ENCODE peak calls at places on chromosomes 16 and 17, in ten cellular contexts. Z is OCI-LY7; C is CD8-positive, alpha-beta T cell; M is fibroblast of mammary gland; T is uterus; U is SJSA1; Q is gastrocnemius medialis; D is body of pancreas; L is lower leg skin; A is tibial nerve. F is an unnamed sample.

GRCh38 chr16:29743827-29744531 is 1.8 kb downstream of the C16orf54 start:
- DNase-seq in Z (no peak), C (no peak), M (no peak), T (no peak), U (no peak), Q (no peak), D (no peak), L (no peak), A (no peak), F (no peak)

GRCh38 chr17:78583091-78583490 is 5.9 kb upstream of the DNAH17 start:
- DNase-seq in Z (peak), C (no peak), M (peak), T (no peak), U (no peak), Q (no peak), D (no peak), L (no peak), A (no peak), F (no peak)

GRCh38 chr16:6446370-6446769 is 886.3 kb upstream of the RBFOX1 start:
- DNase-seq in Z (no peak), C (no peak), M (no peak), T (no peak), U (no peak), Q (no peak), D (no peak), L (no peak), A (no peak), F (no peak)

GRCh38 chr17:42518755-42519545 is 17.1 kb upstream of the NAGLU start:
- DNase-seq in Z (no peak), C (no peak), M (no peak), T (peak), U (peak), Q (no peak), D (peak), L (no peak), A (peak), F (no peak)

GRCh38 chr17:32877164-32877764 is 340 bp upstream of the MYO1D start:
- DNase-seq in Z (peak), C (peak), M (peak), T (peak), U (peak), Q (peak), D (peak), L (peak), A (peak), F (no peak)

GRCh38 chr16:11256657-11257130 is 690 bp upstream of the SOCS1 start:
- DNase-seq in Z (no peak), C (no peak), M (peak), T (no peak), U (peak), Q (peak), D (peak), L (peak), A (peak), F (no peak)

GRCh38 chr16:67661101-67661661 is 421 bp downstream of the PARD6A start:
- DNase-seq in Z (no peak), C (no peak), M (peak), T (no peak), U (no peak), Q (no peak), D (peak), L (no peak), A (no peak), F (no peak)

GRCh38 chr17:78572277-78573205 is 4.7 kb downstream of the DNAH17 start:
- DNase-seq in Z (peak), C (no peak), M (no peak), T (no peak), U (no peak), Q (no peak), D (no peak), L (no peak), A (no peak), F (no peak)

GRCh38 chr16:22077700-22078313 is 14.5 kb upstream of the VWA3A start:
- DNase-seq in Z (peak), C (peak), M (peak), T (peak), U (peak), Q (no peak), D (peak), L (peak), A (peak), F (no peak)

GRCh38 chr16:4461250-4462085 is 13.0 kb downstream of the NMRAL1 start:
- DNase-seq in Z (peak), C (no peak), M (no peak), T (no peak), U (no peak), Q (no peak), D (no peak), L (no peak), A (no peak), F (no peak)

GRCh38 chr17:68326681-68327080 is 35.4 kb downstream of the ARSG start:
- DNase-seq in Z (no peak), C (no peak), M (peak), T (no peak), U (no peak), Q (no peak), D (no peak), L (no peak), A (no peak), F (no peak)

GRCh38 chr17:13508916-13509315 is 92.8 kb downstream of the HS3ST3A1 start:
- DNase-seq in Z (no peak), C (no peak), M (peak), T (no peak), U (no peak), Q (no peak), D (no peak), L (no peak), A (no peak), F (no peak)

GRCh38 chr16:47037396-47037745 is 63.9 kb upstream of the DNAJA2 start:
- DNase-seq in Z (peak), C (no peak), M (peak), T (peak), U (no peak), Q (no peak), D (peak), L (peak), A (no peak), F (no peak)

GRCh38 chr17:76018340-76018680 is 8.8 kb downstream of the EVPL start:
- DNase-seq in Z (no peak), C (no peak), M (no peak), T (no peak), U (no peak), Q (no peak), D (no peak), L (no peak), A (no peak), F (no peak)

GRCh38 chr17:19533718-19534561 is at the start of gene SLC47A1:
- DNase-seq in Z (no peak), C (no peak), M (no peak), T (peak), U (no peak), Q (no peak), D (no peak), L (no peak), A (no peak), F (no peak)

GRCh38 chr16:24562811-24563210 is 23.4 kb downstream of the RBBP6 start:
- DNase-seq in Z (no peak), C (no peak), M (no peak), T (no peak), U (no peak), Q (no peak), D (no peak), L (no peak), A (no peak), F (no peak)

GRCh38 chr17:19706791-19707727 is 9.3 kb downstream of the SLC47A2 start:
- DNase-seq in Z (no peak), C (no peak), M (no peak), T (no peak), U (no peak), Q (no peak), D (no peak), L (peak), A (no peak), F (no peak)

GRCh38 chr16:64971211-64971610 is 150.7 kb downstream of the CDH11 start:
- DNase-seq in Z (no peak), C (no peak), M (no peak), T (no peak), U (no peak), Q (no peak), D (no peak), L (no peak), A (no peak), F (no peak)

GRCh38 chr17:56475121-56475520 is 118.4 kb upstream of the NOG start:
- DNase-seq in Z (no peak), C (no peak), M (no peak), T (no peak), U (no peak), Q (no peak), D (no peak), L (no peak), A (no peak), F (no peak)

GRCh38 chr16:18932243-18932997 is 6.2 kb upstream of the SMG1 start:
- DNase-seq in Z (no peak), C (no peak), M (peak), T (no peak), U (no peak), Q (peak), D (no peak), L (peak), A (no peak), F (no peak)

GRCh38 chr16:22787456-22788189 is 26.3 kb upstream of the HS3ST2 start:
- DNase-seq in Z (no peak), C (no peak), M (peak), T (no peak), U (no peak), Q (no peak), D (no peak), L (no peak), A (no peak), F (peak)

GRCh38 chr16:85579883-85580607 is 33.1 kb upstream of the GSE1 start:
- DNase-seq in Z (no peak), C (no peak), M (no peak), T (no peak), U (no peak), Q (no peak), D (no peak), L (no peak), A (no peak), F (no peak)

GRCh38 chr17:5975651-5976050 is 94.5 kb upstream of the WSCD1 start:
- DNase-seq in Z (no peak), C (no peak), M (no peak), T (no peak), U (no peak), Q (no peak), D (no peak), L (no peak), A (no peak), F (no peak)

GRCh38 chr16:85164838-85165516 is 52.7 kb upstream of the CIBAR2 start:
- DNase-seq in Z (no peak), C (no peak), M (no peak), T (peak), U (no peak), Q (no peak), D (no peak), L (peak), A (peak), F (no peak)

GRCh38 chr16:19179890-19180490 is 11.9 kb downstream of the SYT17 start:
- DNase-seq in Z (peak), C (no peak), M (peak), T (no peak), U (no peak), Q (peak), D (peak), L (peak), A (peak), F (no peak)

GRCh38 chr17:56887552-56888467 is 26.0 kb downstream of the TRIM25 start:
- DNase-seq in Z (no peak), C (no peak), M (peak), T (no peak), U (peak), Q (no peak), D (no peak), L (peak), A (no peak), F (no peak)

GRCh38 chr17:8126306-8127066 is 2.6 kb upstream of the HES7 start:
- DNase-seq in Z (peak), C (no peak), M (no peak), T (peak), U (no peak), Q (no peak), D (peak), L (no peak), A (peak), F (no peak)

DNA sequence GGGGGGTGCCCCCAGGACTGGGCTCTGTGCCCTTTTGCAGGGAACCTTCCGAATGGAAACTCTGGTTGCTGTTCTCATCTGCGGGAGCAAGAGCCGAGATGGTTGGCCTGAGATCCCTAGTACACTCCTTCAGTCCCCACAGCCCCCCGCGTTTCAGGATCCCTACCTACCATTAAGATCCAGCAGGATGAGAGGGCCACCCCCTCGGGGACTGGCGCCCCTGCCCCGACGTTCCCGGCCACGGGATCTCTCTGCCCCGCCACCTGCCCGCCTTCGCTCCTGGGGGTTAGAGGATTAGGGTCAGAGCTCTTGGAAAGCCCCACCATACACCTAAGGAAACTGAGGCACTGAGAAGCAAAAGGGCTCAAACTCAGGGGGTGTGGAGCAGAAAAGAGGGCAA is 1.2 kb downstream of the BCL7C start:
- DNase-seq in Z (no peak), C (no peak), M (no peak), T (no peak), U (no peak), Q (no peak), D (no peak), L (no peak), A (no peak), F (no peak)
- H3K4me3 ChIP-seq in Z (peak), C (peak), M (peak), T (no peak), U (no peak), Q (peak), D (no peak), L (no peak), A (peak), F (peak)

DNA sequence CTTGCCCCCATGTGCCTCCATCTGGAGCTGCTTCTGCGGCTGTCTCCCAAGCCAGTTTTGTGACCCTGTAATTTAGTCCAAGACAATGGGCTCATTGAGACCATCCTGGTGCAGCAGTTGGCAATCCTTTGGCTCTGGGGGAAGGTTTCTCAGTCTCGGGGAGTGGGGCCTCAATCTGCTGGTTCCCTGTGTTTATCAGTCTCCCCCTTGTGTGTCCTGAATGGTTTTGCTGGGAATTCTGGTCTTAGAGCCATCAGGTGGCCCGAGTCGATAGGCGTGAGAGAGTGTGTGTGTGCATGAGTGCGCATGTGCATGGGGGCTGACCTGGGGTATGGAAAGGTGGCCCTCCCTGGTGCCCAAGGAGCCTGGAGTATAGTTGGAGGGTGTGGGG is 234.8 kb downstream of the SEC14L1 start:
- DNase-seq in Z (no peak), C (no peak), M (no peak), T (no peak), U (no peak), Q (no peak), D (peak), L (no peak), A (no peak), F (no peak)
- H3K4me3 ChIP-seq in Z (no peak), C (peak), M (peak), T (peak), U (no peak), Q (peak), D (no peak), L (no peak), A (peak), F (peak)

GRCh38 chr16:3289998-3290673 is 6.8 kb downstream of the ZNF263 start:
- DNase-seq in Z (no peak), C (no peak), M (no peak), T (no peak), U (no peak), Q (no peak), D (no peak), L (no peak), A (no peak), F (no peak)
- H3K4me3 ChIP-seq in Z (no peak), C (no peak), M (no peak), T (no peak), U (no peak), Q (no peak), D (no peak), L (no peak), A (no peak), F (no peak)

GRCh38 chr17:39866013-39866730 is 1.8 kb upstream of the ZPBP2 start:
- DNase-seq in Z (no peak), C (no peak), M (no peak), T (no peak), U (no peak), Q (no peak), D (no peak), L (no peak), A (no peak), F (no peak)
- H3K4me3 ChIP-seq in Z (peak), C (no peak), M (no peak), T (no peak), U (no peak), Q (no peak), D (no peak), L (no peak), A (no peak), F (no peak)

GRCh38 chr17:40450175-40450574 is 6.9 kb downstream of the IGFBP4 start:
- DNase-seq in Z (peak), C (peak), M (peak), T (peak), U (no peak), Q (no peak), D (peak), L (no peak), A (peak), F (no peak)

GRCh38 chr17:40447148-40447644 is 3.9 kb downstream of the IGFBP4 start:
- DNase-seq in Z (no peak), C (no peak), M (peak), T (peak), U (no peak), Q (no peak), D (no peak), L (no peak), A (peak), F (no peak)

GRCh38 chr17:40451420-40451819 is 8.2 kb downstream of the IGFBP4 start:
- DNase-seq in Z (no peak), C (no peak), M (peak), T (peak), U (no peak), Q (no peak), D (peak), L (peak), A (peak), F (peak)

GRCh38 chr17:40448213-40448638 is 5.0 kb downstream of the IGFBP4 start:
- DNase-seq in Z (no peak), C (no peak), M (peak), T (peak), U (no peak), Q (no peak), D (no peak), L (no peak), A (peak), F (no peak)

DNA sequence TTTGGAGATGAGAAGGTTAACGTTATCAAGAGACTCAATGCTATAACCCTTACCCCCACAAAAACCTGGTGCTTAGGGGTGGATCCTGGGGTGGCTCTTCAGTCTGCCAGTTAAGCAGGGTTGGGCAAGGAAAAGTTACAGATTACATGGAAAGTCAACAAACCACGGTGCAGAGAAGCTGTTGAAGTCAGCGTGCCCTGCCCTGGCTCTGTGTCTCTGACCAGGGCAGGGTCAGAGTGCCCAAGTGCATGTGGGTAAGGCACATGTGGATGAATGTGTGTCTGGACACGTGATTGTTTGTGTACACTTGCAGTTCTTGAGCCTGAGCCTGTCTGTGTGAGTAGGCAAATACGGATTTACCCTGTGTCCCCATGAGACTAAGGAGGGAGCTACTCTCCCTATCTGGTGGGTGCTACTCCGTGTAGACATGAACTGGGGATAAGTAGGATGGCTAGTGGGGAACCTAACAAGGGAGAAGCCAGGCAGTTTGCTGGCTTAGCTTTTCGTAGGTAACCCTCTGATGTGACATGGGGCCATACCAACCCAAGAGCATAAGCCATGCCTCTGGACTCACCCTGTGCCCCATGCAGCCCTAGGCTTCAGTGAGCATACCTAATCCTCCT is 5.5 kb downstream of the IGFBP4 start:
- DNase-seq in Z (no peak), C (no peak), M (peak), T (no peak), U (no peak), Q (no peak), D (peak), L (no peak), A (no peak), F (no peak)
- H3K4me3 ChIP-seq in Z (no peak), C (no peak), M (no peak), T (peak), U (no peak), Q (no peak), D (no peak), L (no peak), A (peak), F (peak)

DNA sequence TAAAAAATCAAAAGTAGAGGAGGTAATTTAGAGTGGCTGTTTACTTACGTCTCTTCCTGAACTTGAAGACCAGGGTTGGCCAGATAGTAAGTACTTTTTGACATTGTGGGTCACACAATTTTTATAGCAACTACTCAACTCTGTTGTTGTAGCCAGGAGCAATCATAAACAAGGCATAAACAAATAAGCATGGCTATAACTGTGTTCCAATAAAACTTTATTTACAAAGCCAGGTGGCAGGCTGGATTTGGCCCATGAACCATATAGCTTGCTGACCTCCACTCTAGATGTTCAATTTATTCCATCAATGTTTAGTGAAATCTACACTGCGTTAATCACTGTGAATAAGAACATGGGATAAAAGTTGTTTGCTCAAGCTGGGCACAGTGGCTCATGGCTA is 500.4 kb upstream of the ERCC4 start:
- DNase-seq in Z (no peak), C (no peak), M (no peak), T (no peak), U (no peak), Q (no peak), D (no peak), L (no peak), A (no peak), F (no peak)
- H3K4me3 ChIP-seq in Z (no peak), C (no peak), M (no peak), T (no peak), U (no peak), Q (no peak), D (no peak), L (no peak), A (no peak), F (no peak)

GRCh38 chr17:36945959-36946725 is 2.6 kb upstream of the AATF start:
- DNase-seq in Z (no peak), C (no peak), M (no peak), T (no peak), U (no peak), Q (no peak), D (no peak), L (peak), A (no peak), F (no peak)
- H3K4me3 ChIP-seq in Z (no peak), C (no peak), M (no peak), T (no peak), U (no peak), Q (no peak), D (no peak), L (no peak), A (no peak), F (no peak)

DNA sequence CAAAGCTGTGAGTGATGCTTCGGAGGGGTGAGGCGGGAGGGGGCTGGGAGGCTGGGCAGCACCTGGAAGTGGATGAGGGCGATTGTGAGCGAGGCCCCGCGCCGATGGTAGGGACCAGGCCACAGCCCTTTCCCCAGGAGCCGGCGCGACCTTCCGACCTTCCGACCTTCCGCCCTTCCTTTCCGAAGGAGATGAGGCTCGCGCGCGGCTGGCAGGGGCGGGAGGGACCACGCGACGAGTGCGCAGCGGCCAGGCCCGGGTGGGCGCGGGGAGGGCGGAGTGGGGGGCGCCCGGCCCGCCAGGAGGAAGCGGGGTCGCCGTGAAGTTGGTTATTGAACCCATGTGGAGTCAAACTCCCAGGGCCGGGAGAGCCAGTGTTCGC is 56.5 kb downstream of the RAP1GAP2 start:
- DNase-seq in Z (no peak), C (no peak), M (no peak), T (no peak), U (no peak), Q (no peak), D (peak), L (no peak), A (no peak), F (no peak)
- H3K4me3 ChIP-seq in Z (peak), C (peak), M (peak), T (peak), U (peak), Q (peak), D (no peak), L (peak), A (peak), F (peak)